ENCODE peak calls at places on chromosomes 12 and 14, in seven cellular contexts. T is NCI-H69, I is HL-60, G is mesendoderm, R is NCI-H1092, M is stromal cell of bone marrow, L is GM12864. K is an unnamed sample.

GRCh38 chr14:67237591-67237990 is 3.6 kb upstream of the PALS1 start:
- DNase-seq in T (no peak), I (no peak), G (no peak), R (no peak), M (no peak), L (no peak), K (no peak)

GRCh38 chr14:21382886-21383847 is 652 bp downstream of the SUPT16H start:
- DNase-seq in T (peak; percentile 77), I (peak; percentile 54), G (peak; percentile 66), R (peak; percentile 62), M (peak; percentile 19), L (peak; percentile 21), K (peak; percentile 44)

GRCh38 chr12:59444932-59445331 is 150.9 kb upstream of the SLC16A7 start:
- DNase-seq in T (no peak), I (no peak), G (peak; percentile 30), R (no peak), M (no peak), L (no peak), K (peak; percentile 24)

GRCh38 chr12:11555743-11556625 is 93.5 kb upstream of the ETV6 start:
- DNase-seq in T (peak; percentile 6), I (no peak), G (peak; percentile 47), R (no peak), M (no peak), L (no peak), K (peak; percentile 75)

GRCh38 chr14:91996951-91997371 is 42.9 kb downstream of the TRIP11 start:
- DNase-seq in T (peak; percentile 71), I (peak; percentile 17), G (peak; percentile 71), R (no peak), M (peak; percentile 61), L (peak; percentile 5), K (no peak)

GRCh38 chr12:95641299-95641947 is 90.1 kb upstream of the USP44 start:
- DNase-seq in T (no peak), I (no peak), G (no peak), R (no peak), M (no peak), L (no peak), K (no peak)

GRCh38 chr14:100296106-100296651 is 10.1 kb downstream of the SLC25A29 start:
- DNase-seq in T (no peak), I (peak; percentile 85), G (no peak), R (no peak), M (no peak), L (no peak), K (no peak)

GRCh38 chr12:47068539-47068938 is 10.9 kb upstream of the PCED1B start:
- DNase-seq in T (peak; percentile 94), I (no peak), G (peak; percentile 90), R (no peak), M (peak; percentile 93), L (no peak), K (no peak)

GRCh38 chr14:55749201-55749812 is 169.3 kb downstream of the KTN1 start:
- DNase-seq in T (peak; percentile 83), I (peak; percentile 12), G (peak; percentile 81), R (no peak), M (no peak), L (no peak), K (no peak)

GRCh38 chr12:26271889-26272492 is 76.6 kb downstream of the SSPN start:
- DNase-seq in T (peak; percentile 2), I (no peak), G (no peak), R (no peak), M (no peak), L (peak; percentile 19), K (no peak)

GRCh38 chr12:98227162-98227561 is 288.2 kb upstream of the TMPO start:
- DNase-seq in T (peak; percentile 58), I (peak; percentile 5), G (peak; percentile 41), R (no peak), M (no peak), L (no peak), K (no peak)

GRCh38 chr12:109085590-109085989 is 7.7 kb downstream of the ALKBH2 start:
- DNase-seq in T (no peak), I (no peak), G (no peak), R (no peak), M (no peak), L (no peak), K (no peak)

GRCh38 chr14:90109858-90110257 is 48.1 kb downstream of the KCNK13 start:
- DNase-seq in T (peak; percentile 71), I (peak; percentile 7), G (peak; percentile 75), R (no peak), M (no peak), L (no peak), K (no peak)

GRCh38 chr12:97940629-97941028 is 478.0 kb downstream of the RMST start:
- DNase-seq in T (no peak), I (no peak), G (peak; percentile 93), R (no peak), M (no peak), L (no peak), K (no peak)

GRCh38 chr12:132501189-132501940 is 11.4 kb downstream of the FBRSL1 start:
- DNase-seq in T (no peak), I (no peak), G (no peak), R (no peak), M (no peak), L (no peak), K (no peak)

GRCh38 chr12:100391856-100392255 is 35.0 kb downstream of the SLC17A8 start:
- DNase-seq in T (peak; percentile 60), I (no peak), G (no peak), R (no peak), M (no peak), L (no peak), K (no peak)

GRCh38 chr12:108308432-108308831 is 30.7 kb downstream of the CMKLR1 start:
- DNase-seq in T (peak; percentile 4), I (no peak), G (peak; percentile 66), R (no peak), M (no peak), L (no peak), K (no peak)

GRCh38 chr12:58097741-58098140 is 156.4 kb downstream of the ATP23 start:
- DNase-seq in T (no peak), I (no peak), G (peak; percentile 21), R (no peak), M (no peak), L (no peak), K (no peak)

GRCh38 chr14:50022661-50023060 is 93.7 kb downstream of the VCPKMT start:
- DNase-seq in T (no peak), I (no peak), G (no peak), R (no peak), M (no peak), L (no peak), K (no peak)

GRCh38 chr12:89707623-89707991 is 1.0 kb downstream of the ATP2B1 start:
- DNase-seq in T (peak; percentile 77), I (peak; percentile 8), G (peak; percentile 72), R (no peak), M (no peak), L (no peak), K (peak; percentile 49)

GRCh38 chr12:26318661-26319068 is 123.3 kb downstream of the SSPN start:
- DNase-seq in T (no peak), I (no peak), G (peak; percentile 33), R (no peak), M (peak; percentile 57), L (peak; percentile 56), K (no peak)

GRCh38 chr12:11497438-11497837 is 102.1 kb upstream of the PRB2 start:
- DNase-seq in T (no peak), I (no peak), G (no peak), R (no peak), M (no peak), L (no peak), K (no peak)

GRCh38 chr12:87155616-87156015 is 873.6 kb downstream of the C12orf50 start:
- DNase-seq in T (peak; percentile 17), I (no peak), G (no peak), R (no peak), M (peak; percentile 43), L (no peak), K (no peak)

GRCh38 chr14:61321385-61322010 is at the start of gene PRKCH:
- DNase-seq in T (peak; percentile 87), I (peak; percentile 60), G (peak; percentile 89), R (peak; percentile 33), M (peak; percentile 8), L (no peak), K (peak; percentile 85)

GRCh38 chr12:28517101-28517500 is 326.8 kb downstream of the CCDC91 start:
- DNase-seq in T (no peak), I (no peak), G (no peak), R (no peak), M (no peak), L (no peak), K (no peak)

GRCh38 chr12:79983492-79983891 is 48.6 kb upstream of the PPP1R12A start:
- DNase-seq in T (peak; percentile 68), I (no peak), G (no peak), R (no peak), M (peak; percentile 90), L (no peak), K (no peak)

GRCh38 chr12:53078425-53079225 is 565 bp downstream of the SPRYD3 start:
- DNase-seq in T (peak; percentile 82), I (peak; percentile 21), G (no peak), R (no peak), M (no peak), L (peak; percentile 21), K (no peak)

GRCh38 chr12:102564026-102564425 is 83.7 kb upstream of the IGF1 start:
- DNase-seq in T (no peak), I (no peak), G (no peak), R (no peak), M (no peak), L (no peak), K (no peak)

GRCh38 chr12:52789637-52790426 is 6.1 kb downstream of the KRT3 start:
- DNase-seq in T (no peak), I (peak; percentile 18), G (no peak), R (no peak), M (no peak), L (no peak), K (no peak)

GRCh38 chr14:34331728-34332623 is 130.1 kb downstream of the SPTSSA start:
- DNase-seq in T (peak; percentile 82), I (peak; percentile 66), G (peak; percentile 69), R (peak; percentile 69), M (peak; percentile 15), L (peak; percentile 79), K (peak; percentile 43)

GRCh38 chr12:67720383-67720856 is 71.9 kb downstream of the DYRK2 start:
- DNase-seq in T (peak; percentile 43), I (no peak), G (peak; percentile 42), R (no peak), M (no peak), L (no peak), K (no peak)

GRCh38 chr12:25591132-25591531 is 38.0 kb upstream of the LMNTD1 start:
- DNase-seq in T (no peak), I (no peak), G (peak; percentile 72), R (no peak), M (no peak), L (no peak), K (no peak)

GRCh38 chr12:49552014-49552413 is 13.2 kb downstream of the KCNH3 start:
- DNase-seq in T (peak; percentile 39), I (no peak), G (no peak), R (no peak), M (peak; percentile 16), L (no peak), K (no peak)

GRCh38 chr14:104138891-104139459 is 588 bp downstream of the KIF26A start:
- DNase-seq in T (peak; percentile 44), I (no peak), G (no peak), R (no peak), M (no peak), L (no peak), K (no peak)